ENCODE peak calls at places on chromosome 4, in six cellular contexts. W is left lung; Z is endodermal cell; A is cardiac muscle cell; J is Peyer's patch; P is stimulated activated CD4-positive, alpha-beta T cell treated with anti-CD3 and anti-CD28 coated beads, Interleukin-4, amount 100 ng/mL, for 48 hours. K is an unnamed sample.

GRCh38 chr4:926538-926937 is 5.6 kb downstream of the GAK start:
- DNase-seq in W (peak), Z (peak), A (peak), J (peak), P (no peak), K (peak)

GRCh38 chr4:30720021-30720655 is at the start of gene PCDH7:
- DNase-seq in W (peak), Z (peak), A (peak), J (peak), P (no peak), K (peak)

GRCh38 chr4:7392438-7393374 is 42.0 kb downstream of the PSAPL1 start:
- DNase-seq in W (peak), Z (peak), A (no peak), J (peak), P (no peak), K (peak)

GRCh38 chr4:52032005-52032404 is 6.1 kb downstream of the SGCB start:
- DNase-seq in W (no peak), Z (no peak), A (no peak), J (no peak), P (no peak), K (no peak)

GRCh38 chr4:76208005-76208765 is 5.4 kb downstream of the SCARB2 start:
- DNase-seq in W (peak), Z (no peak), A (no peak), J (peak), P (no peak), K (peak)

GRCh38 chr4:2874861-2875260 is 31.2 kb downstream of the ADD1 start:
- DNase-seq in W (no peak), Z (no peak), A (no peak), J (no peak), P (no peak), K (no peak)

GRCh38 chr4:165489786-165490185 is 111.0 kb downstream of the CPE start:
- DNase-seq in W (no peak), Z (no peak), A (no peak), J (no peak), P (no peak), K (peak)

GRCh38 chr4:123554819-123555499 is 158.4 kb downstream of the SPRY1 start:
- DNase-seq in W (no peak), Z (no peak), A (no peak), J (no peak), P (no peak), K (no peak)